ENCODE peak calls at places on chromosomes 1 and 21, in ten cellular contexts. F is BJ, I is heart right ventricle, A is testis, L is GM23338, W is endodermal cell, V is tibial artery, D is colonic mucosa, G is heart left ventricle, Z is lower lobe of right lung. E is an unnamed sample.

GRCh38 chr1:36199934-36200741 is 24.1 kb upstream of the THRAP3 start:
- DNase-seq in G (peak; percentile 72), L (no peak), A (peak; percentile 25), V (no peak), F (no peak), I (no peak), Z (no peak), W (no peak), D (peak; percentile 36), E (no peak)

GRCh38 chr1:100360790-100361232 is 8.5 kb downstream of the CDC14A start:
- DNase-seq in D (no peak), L (no peak), F (no peak), Z (no peak), W (peak; percentile 63), A (peak; percentile 76), G (peak; percentile 52), V (no peak), I (peak; percentile 47), E (no peak)

GRCh38 chr1:25011966-25012625 is 82.0 kb upstream of the RUNX3 start:
- DNase-seq in G (no peak), A (no peak), W (no peak), V (no peak), L (no peak), D (no peak), I (no peak), Z (no peak), F (no peak), E (no peak)

GRCh38 chr1:209583408-209583807 is at the start of gene CAMK1G:
- DNase-seq in F (no peak), L (peak; percentile 74), V (no peak), Z (no peak), I (no peak), D (no peak), G (no peak), W (peak; percentile 84), A (peak; percentile 32), E (no peak)

GRCh38 chr1:2641381-2642130 is 8.7 kb upstream of the MMEL1 start:
- DNase-seq in W (peak; percentile 61), F (no peak), Z (no peak), V (peak; percentile 60), G (no peak), L (peak; percentile 27), I (no peak), D (no peak), A (no peak), E (peak; percentile 84)

GRCh38 chr21:45252448-45252925 is 35.2 kb downstream of the POFUT2 start:
- DNase-seq in I (no peak), F (no peak), D (no peak), G (no peak), W (no peak), A (no peak), Z (no peak), V (no peak), L (no peak), E (no peak)

GRCh38 chr1:166297993-166298392 is 131.2 kb upstream of the FAM78B start:
- DNase-seq in D (no peak), L (no peak), V (no peak), I (no peak), F (no peak), W (no peak), G (no peak), Z (no peak), A (no peak), E (no peak)

GRCh38 chr1:36411674-36412648 is 14.3 kb upstream of the LSM10 start:
- DNase-seq in L (peak; percentile 76), V (no peak), F (no peak), A (no peak), W (peak; percentile 66), D (no peak), I (no peak), G (no peak), Z (no peak), E (no peak)

GRCh38 chr1:80579055-80579454 is 1221.7 kb upstream of the ADGRL2 start:
- DNase-seq in I (no peak), A (no peak), D (no peak), Z (no peak), L (no peak), G (no peak), V (no peak), W (no peak), F (no peak), E (no peak)

GRCh38 chr1:204304067-204304466 is 55.7 kb downstream of the PLEKHA6 start:
- DNase-seq in Z (no peak), I (no peak), F (no peak), G (no peak), V (no peak), A (no peak), L (peak; percentile 86), D (no peak), W (peak; percentile 82), E (no peak)

GRCh38 chr21:41726970-41727783 is 39.7 kb downstream of the RIPK4 start:
- DNase-seq in Z (no peak), F (no peak), G (peak; percentile 65), L (no peak), V (peak; percentile 96), I (peak; percentile 55), W (no peak), A (no peak), D (no peak), E (peak; percentile 76)

GRCh38 chr1:87530042-87530441 is 201.4 kb downstream of the LMO4 start:
- DNase-seq in Z (no peak), A (no peak), G (no peak), D (no peak), F (no peak), L (no peak), I (no peak), V (no peak), W (no peak), E (no peak)

GRCh38 chr1:85047144-85047471 is 1.2 kb downstream of the MCOLN3 start:
- DNase-seq in V (no peak), D (no peak), I (no peak), W (no peak), L (no peak), F (no peak), Z (no peak), G (no peak), A (no peak), E (no peak)

GRCh38 chr1:85047472-85048295 is 616 bp downstream of the MCOLN3 start:
- DNase-seq in G (no peak), I (no peak), L (peak; percentile 57), D (peak; percentile 20), V (no peak), A (peak; percentile 18), W (peak; percentile 82), Z (peak; percentile 48), F (no peak), E (no peak)

GRCh38 chr1:85049735-85050166 is 1.5 kb upstream of the MCOLN3 start:
- DNase-seq in L (peak; percentile 63), Z (no peak), I (no peak), D (no peak), V (no peak), W (peak; percentile 84), G (no peak), F (no peak), A (no peak), E (no peak)

GRCh38 chr1:85048296-85049064 is at the start of gene MCOLN3:
- DNase-seq in V (no peak), I (no peak), L (peak; percentile 77), A (peak; percentile 40), D (peak; percentile 53), Z (peak; percentile 58), W (peak; percentile 86), G (no peak), F (no peak), E (peak; percentile 23)
- TF ChIP-seq CTCF in V (no peak), I (no peak), L (no peak), A (no peak), D (no peak), Z (no peak), W (no peak), G (no peak), F (no peak), E (no peak)

GRCh38 chr1:240338837-240339236 is 247.2 kb downstream of the FMN2 start:
- DNase-seq in L (no peak), D (no peak), Z (no peak), W (no peak), V (no peak), A (peak; percentile 14), I (no peak), G (no peak), F (no peak), E (no peak)

GRCh38 chr1:240342251-240342625 is 250.6 kb downstream of the FMN2 start:
- DNase-seq in G (no peak), F (no peak), V (no peak), A (no peak), I (no peak), Z (no peak), L (no peak), D (no peak), W (no peak), E (no peak)

GRCh38 chr1:240341365-240342250 is 249.9 kb downstream of the FMN2 start:
- DNase-seq in A (no peak), D (peak; percentile 43), G (no peak), F (no peak), W (no peak), L (no peak), Z (no peak), I (no peak), V (no peak), E (no peak)

GRCh38 chr1:240337795-240338194 is 246.1 kb downstream of the FMN2 start:
- DNase-seq in Z (no peak), W (no peak), F (peak; percentile 91), D (no peak), L (no peak), I (no peak), G (no peak), A (no peak), V (no peak), E (peak; percentile 62)
- H3K4me3 ChIP-seq in Z (no peak overlapping the region), W (no peak overlapping the region), F (no peak overlapping the region), D (no peak overlapping the region), L (no peak overlapping the region), I (no peak overlapping the region), G (no peak overlapping the region), A (no peak overlapping the region), V (no peak overlapping the region), E (no peak overlapping the region)

GRCh38 chr1:235781807-235782206 is 84.9 kb downstream of the LYST start:
- DNase-seq in G (no peak), V (no peak), A (no peak), L (no peak), I (no peak), F (no peak), D (no peak), W (no peak), Z (no peak), E (no peak)

GRCh38 chr1:235779770-235780169 is 86.9 kb downstream of the LYST start:
- DNase-seq in A (no peak), G (no peak), F (no peak), L (no peak), V (no peak), I (no peak), W (no peak), Z (no peak), D (no peak), E (no peak)

GRCh38 chr1:235784950-235785349 is 81.8 kb downstream of the LYST start:
- DNase-seq in G (no peak), D (no peak), W (no peak), I (no peak), Z (no peak), L (no peak), V (no peak), A (no peak), F (no peak), E (no peak)

GRCh38 chr1:235783148-235783776 is 83.4 kb downstream of the LYST start:
- DNase-seq in G (no peak), W (no peak), Z (no peak), F (peak; percentile 24), D (no peak), V (no peak), A (no peak), L (peak; percentile 67), I (no peak), E (no peak)
- TF ChIP-seq CTCF in G (peak; percentile 36), W (peak; percentile 76), Z (peak; percentile 36), F (peak; percentile 38), D (peak; percentile 25), V (peak; percentile 46), A (peak; percentile 50), L (no peak), I (peak; percentile 70), E (no peak)

GRCh38 chr1:39657923-39658485 is 13.9 kb downstream of the NT5C1A start:
- DNase-seq in I (peak; percentile 56), F (no peak), W (peak; percentile 93), L (peak; percentile 93), G (peak; percentile 67), D (peak; percentile 71), Z (peak; percentile 70), V (peak; percentile 77), A (peak; percentile 84), E (no peak)
- H3K4me3 ChIP-seq in I (no peak overlapping the region), F (no peak overlapping the region), W (no peak overlapping the region), L (no peak overlapping the region), G (no peak overlapping the region), D (no peak overlapping the region), Z (no peak overlapping the region), V (no peak overlapping the region), A (no peak overlapping the region), E (no peak overlapping the region)